ENCODE peak calls at places on chromosomes 5 and 9, in four cellular contexts. Y, H, A and I are unnamed samples.

GRCh38 chr5:39178171-39178570 is 41.2 kb downstream of the FYB1 start:
- DNase-seq in Y (no peak), H (no peak), A (no peak), I (no peak)

GRCh38 chr5:45507174-45507573 is 189.0 kb downstream of the HCN1 start:
- DNase-seq in Y (no peak), H (no peak), A (no peak), I (no peak)

GRCh38 chr9:110076894-110077725 is 130.8 kb downstream of the C9orf152 start:
- DNase-seq in Y (no peak), H (no peak), A (no peak), I (no peak)

GRCh38 chr9:96856363-96857286 is 2.3 kb upstream of the ZNF782 start:
- DNase-seq in Y (peak), H (peak), A (peak), I (peak)

GRCh38 chr5:1466631-1467265 is 21.5 kb upstream of the SLC6A3 start:
- DNase-seq in Y (no peak), H (no peak), A (no peak), I (no peak)

GRCh38 chr9:134126373-134126772 is 9.5 kb upstream of the WDR5 start:
- DNase-seq in Y (no peak), H (no peak), A (no peak), I (no peak)

GRCh38 chr5:170223906-170224305 is 8.9 kb upstream of the C5orf58 start:
- DNase-seq in Y (no peak), H (no peak), A (no peak), I (no peak)

GRCh38 chr5:178293815-178294214 is 61.2 kb upstream of the PHYKPL start:
- DNase-seq in Y (no peak), H (no peak), A (no peak), I (no peak)

GRCh38 chr5:95738834-95739233 is 7.7 kb downstream of the RHOBTB3 start:
- DNase-seq in Y (no peak), H (no peak), A (no peak), I (no peak)

GRCh38 chr9:136342191-136343120 is 15.1 kb downstream of the GPSM1 start:
- DNase-seq in Y (peak), H (peak), A (peak), I (no peak)

GRCh38 chr5:84397385-84397784 is 12.7 kb upstream of the EDIL3 start:
- DNase-seq in Y (no peak), H (no peak), A (no peak), I (no peak)

GRCh38 chr5:38115318-38115827 is 143.0 kb upstream of the EGFLAM start:
- DNase-seq in Y (no peak), H (no peak), A (no peak), I (peak)

GRCh38 chr5:65506961-65507360 is 25.2 kb upstream of the ADAMTS6 start:
- DNase-seq in Y (no peak), H (no peak), A (no peak), I (no peak)

GRCh38 chr9:82554381-82554780 is 508.6 kb downstream of the RASEF start:
- DNase-seq in Y (no peak), H (no peak), A (no peak), I (no peak)

GRCh38 chr9:122216138-122216797 is 12.5 kb downstream of the LHX6 start:
- DNase-seq in Y (no peak), H (no peak), A (no peak), I (no peak)

GRCh38 chr5:140882591-140882899 is 621 bp downstream of the PCDHA13 start:
- DNase-seq in Y (no peak), H (peak), A (no peak), I (no peak)

GRCh38 chr5:115785395-115786009 is 31.0 kb downstream of the CDO1 start:
- DNase-seq in Y (no peak), H (peak), A (peak), I (no peak)

GRCh38 chr5:151469992-151470391 is 22.6 kb downstream of the SLC36A1 start:
- DNase-seq in Y (no peak), H (no peak), A (no peak), I (no peak)

GRCh38 chr9:132592451-132592850 is 10.0 kb downstream of the BARHL1 start:
- DNase-seq in Y (no peak), H (no peak), A (no peak), I (no peak)

GRCh38 chr5:139660105-139660915 is 12.2 kb downstream of the CXXC5 start:
- DNase-seq in Y (no peak), H (no peak), A (no peak), I (no peak)

GRCh38 chr9:106324596-106325280 is 538.2 kb upstream of the ZNF462 start:
- DNase-seq in Y (no peak), H (no peak), A (no peak), I (no peak)

GRCh38 chr9:97504381-97505216 is 3.1 kb downstream of the TMOD1 start:
- DNase-seq in Y (peak), H (no peak), A (no peak), I (no peak)

GRCh38 chr5:145827275-145827674 is 7.9 kb downstream of the PRELID2 start:
- DNase-seq in Y (peak), H (no peak), A (no peak), I (no peak)

GRCh38 chr9:21030389-21031035 is 928 bp downstream of the HACD4 start:
- DNase-seq in Y (no peak), H (no peak), A (no peak), I (no peak)

GRCh38 chr5:64606926-64607325 is 83.4 kb upstream of the SHISAL2B start:
- DNase-seq in Y (no peak), H (no peak), A (no peak), I (no peak)

GRCh38 chr9:136695435-136695895 is 8.2 kb upstream of the AGPAT2 start:
- DNase-seq in Y (no peak), H (no peak), A (no peak), I (no peak)

GRCh38 chr5:170486366-170486765 is 17.5 kb upstream of the KCNIP1 start:
- DNase-seq in Y (no peak), H (no peak), A (no peak), I (no peak)

GRCh38 chr5:95717439-95717838 is 13.7 kb upstream of the RHOBTB3 start:
- DNase-seq in Y (peak), H (no peak), A (no peak), I (no peak)

GRCh38 chr5:65926893-65927292 is 518 bp downstream of the ERBIN start:
- DNase-seq in Y (peak), H (no peak), A (no peak), I (no peak)

GRCh38 chr9:117521293-117521692 is 106.4 kb upstream of the ASTN2 start:
- DNase-seq in Y (no peak), H (no peak), A (no peak), I (no peak)

DNA sequence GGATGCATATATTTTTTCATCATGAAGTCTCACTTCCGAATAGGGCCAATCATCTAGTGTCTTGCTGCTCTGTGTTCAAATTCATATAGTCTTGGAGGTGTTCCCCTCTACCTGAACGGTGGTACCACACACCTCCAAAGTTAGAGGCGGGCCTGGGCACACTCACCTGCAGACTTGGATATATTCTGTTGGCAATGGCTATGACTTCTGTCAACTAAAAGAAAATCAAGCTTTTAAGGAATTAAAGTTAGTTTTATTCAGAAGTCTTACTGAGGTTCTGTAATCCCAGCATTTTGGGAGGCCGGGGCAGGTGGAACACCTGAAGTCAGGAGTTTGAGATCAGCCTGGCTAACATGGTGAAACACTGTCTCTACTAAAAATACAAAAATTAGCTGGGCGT is 2.6 kb upstream of the NIPAL4 start:
- DNase-seq in Y (no peak), H (no peak), A (no peak), I (no peak)
- TF ChIP-seq ELF4 in Y (no peak), H (no peak), A (no peak), I (no peak)

GRCh38 chr5:78655731-78656130 is 7.2 kb upstream of the LHFPL2 start:
- DNase-seq in Y (no peak), H (no peak), A (no peak), I (no peak)
- TF ChIP-seq ELF4 in Y (no peak), H (no peak), A (no peak), I (no peak)

GRCh38 chr5:134525687-134526482 is 415 bp downstream of the JADE2 start:
- DNase-seq in Y (peak), H (peak), A (peak), I (peak)
- TF ChIP-seq ELF4 in Y (no peak), H (no peak), A (no peak), I (no peak)

DNA sequence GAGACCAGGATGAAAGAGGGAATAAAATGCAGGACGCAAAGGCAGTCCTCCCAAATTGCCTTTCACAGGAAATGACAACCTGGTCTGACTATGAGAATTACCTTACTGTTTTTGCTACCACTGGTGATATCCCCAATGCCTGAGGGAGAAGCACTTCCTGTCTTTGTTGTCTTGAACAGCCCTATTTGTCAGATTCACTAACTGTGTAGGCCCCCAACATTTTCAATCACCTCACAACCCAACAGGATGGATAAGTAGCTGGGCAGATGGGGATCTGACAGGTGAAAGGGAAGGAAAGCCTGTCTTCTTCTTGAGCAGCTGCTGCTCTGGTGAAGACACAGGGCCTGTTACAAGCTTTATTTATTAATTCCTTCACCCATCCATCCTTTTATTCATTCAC is 9.7 kb downstream of the ESM1 start:
- DNase-seq in Y (no peak), H (no peak), A (no peak), I (no peak)
- TF ChIP-seq ELF4 in Y (no peak), H (no peak), A (no peak), I (no peak)

DNA sequence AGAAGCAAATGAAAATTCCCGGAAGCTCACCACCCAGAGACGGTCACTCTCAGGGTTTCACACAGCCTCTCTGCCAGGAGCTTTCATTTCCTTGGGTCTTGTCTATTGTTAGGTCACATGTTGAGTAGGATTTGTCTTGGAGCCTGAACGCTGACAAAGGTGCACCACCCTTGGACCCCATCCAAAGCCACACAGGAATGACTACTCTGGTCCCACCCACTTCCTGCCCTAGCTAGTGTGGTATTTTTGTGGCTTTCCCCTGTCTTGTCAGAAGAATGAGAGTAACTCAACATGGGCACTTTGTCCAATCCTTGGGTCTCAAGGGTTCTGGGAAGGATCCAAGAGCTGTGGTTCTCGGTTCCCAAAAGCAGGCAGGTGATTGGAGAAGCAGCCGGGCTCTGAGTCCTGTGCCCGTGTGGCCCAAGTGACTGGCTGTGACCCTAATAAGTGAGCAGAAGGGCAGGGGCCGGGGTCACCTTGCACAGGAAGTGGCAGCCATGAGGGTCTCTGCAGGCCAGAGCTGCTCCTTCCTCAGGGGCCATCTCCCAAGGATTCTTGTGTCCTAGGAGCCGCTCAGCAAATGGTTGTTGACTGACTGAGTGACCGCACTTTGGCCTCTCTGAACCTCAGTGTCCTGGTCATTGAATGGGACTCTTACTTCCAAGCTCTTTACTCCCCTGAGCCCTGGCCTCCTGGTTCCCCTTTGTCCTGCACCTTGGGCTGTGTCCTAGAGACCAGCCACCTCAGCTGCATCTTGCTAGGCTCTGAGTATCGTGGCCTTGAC is 6.9 kb downstream of the FGD3 start:
- DNase-seq in Y (no peak), H (no peak), A (no peak), I (no peak)
- TF ChIP-seq ELF4 in Y (no peak), H (no peak), A (no peak), I (no peak)

GRCh38 chr5:124626053-124626452 is 120.4 kb downstream of the ZNF608 start:
- DNase-seq in Y (no peak), H (no peak), A (no peak), I (no peak)

GRCh38 chr5:124627815-124628214 is 118.6 kb downstream of the ZNF608 start:
- DNase-seq in Y (no peak), H (no peak), A (no peak), I (no peak)

GRCh38 chr5:124630767-124631704 is 115.4 kb downstream of the ZNF608 start:
- DNase-seq in Y (no peak), H (no peak), A (no peak), I (no peak)

GRCh38 chr5:124628251-124628650 is 118.2 kb downstream of the ZNF608 start:
- DNase-seq in Y (no peak), H (no peak), A (no peak), I (no peak)

DNA sequence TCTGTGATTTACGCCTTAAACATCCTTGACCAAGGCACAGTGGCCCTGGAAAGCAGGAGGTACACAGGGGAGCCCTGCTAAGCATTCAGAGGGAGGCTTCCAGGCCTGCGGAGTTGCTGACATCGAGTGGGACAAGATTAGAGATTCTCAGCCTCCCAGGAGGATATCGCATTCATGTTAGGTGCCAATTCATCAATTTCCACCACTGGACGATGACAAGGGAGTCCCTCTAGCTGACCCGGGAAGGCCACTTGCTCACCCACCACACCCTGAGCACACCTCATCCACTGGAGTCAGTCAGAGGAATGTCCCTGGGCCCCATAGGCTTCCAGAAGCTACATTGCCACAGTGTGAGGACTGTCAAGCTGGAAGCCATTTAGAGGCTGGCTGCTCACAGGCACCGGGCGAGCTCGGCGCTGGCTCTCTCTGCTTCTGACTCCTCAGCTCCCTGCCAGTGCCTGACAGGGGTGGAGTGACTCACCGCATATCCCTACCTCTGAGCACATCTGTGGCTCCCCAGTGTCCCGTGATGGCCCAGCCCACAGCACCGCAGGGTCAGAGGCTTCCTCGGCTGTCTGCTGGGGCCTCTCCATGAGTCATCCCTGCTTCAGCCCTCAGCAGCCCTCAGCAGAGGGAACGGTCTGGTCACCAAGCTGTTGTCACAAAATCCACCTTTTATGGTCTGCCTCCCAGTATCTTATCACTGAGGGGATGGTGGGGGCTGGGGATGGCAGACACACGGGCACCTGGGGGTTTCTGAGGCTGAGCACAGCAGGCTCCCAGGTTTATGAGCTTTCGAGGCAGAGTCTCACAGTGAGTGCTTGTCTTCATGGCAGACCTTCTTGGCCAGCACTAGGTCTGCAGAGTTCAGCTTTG is 117.5 kb downstream of the ZNF608 start:
- DNase-seq in Y (peak), H (peak), A (peak), I (peak)
- TF ChIP-seq ELF4 in Y (no peak), H (no peak), A (no peak), I (no peak)

GRCh38 chr9:36781532-36781931 is 208.8 kb downstream of the MELK start:
- DNase-seq in Y (no peak), H (no peak), A (no peak), I (peak)
- TF ChIP-seq ELF4 in Y (no peak), H (no peak), A (no peak), I (no peak)

GRCh38 chr9:33131505-33132248 is 35.5 kb downstream of the B4GALT1 start:
- DNase-seq in Y (no peak), H (no peak), A (no peak), I (peak)
- TF ChIP-seq ELF4 in Y (no peak), H (no peak), A (no peak), I (no peak)